ENCODE peak calls at places on chromosomes 16 and 17, in five cellular contexts. M, O, J, P and E are unnamed samples.

GRCh38 chr16:62035115-62036092 is 834 bp downstream of the CDH8 start:
- DNase-seq in M (no peak), O (peak), J (no peak), P (no peak), E (no peak)

GRCh38 chr16:27175888-27176287 is 27.4 kb upstream of the KDM8 start:
- DNase-seq in M (no peak), O (no peak), J (no peak), P (no peak), E (no peak)

GRCh38 chr17:63433746-63434591 is 12.1 kb downstream of the CYB561 start:
- DNase-seq in M (no peak), O (no peak), J (peak), P (peak), E (no peak)

GRCh38 chr17:4229627-4230026 is 34.2 kb downstream of the ANKFY1 start:
- DNase-seq in M (no peak), O (no peak), J (peak), P (peak), E (no peak)

GRCh38 chr17:38589462-38590114 is 16.2 kb downstream of the SRCIN1 start:
- DNase-seq in M (no peak), O (no peak), J (no peak), P (no peak), E (no peak)

GRCh38 chr17:78812849-78813248 is 27.8 kb downstream of the USP36 start:
- DNase-seq in M (no peak), O (no peak), J (no peak), P (no peak), E (no peak)

GRCh38 chr17:82751571-82752370 is at the start of gene TBCD:
- DNase-seq in M (peak), O (peak), J (peak), P (peak), E (peak)

GRCh38 chr17:30414486-30414885 is 35.8 kb downstream of the CPD start:
- DNase-seq in M (no peak), O (no peak), J (no peak), P (peak), E (no peak)

GRCh38 chr16:47037396-47037745 is 63.9 kb upstream of the DNAJA2 start:
- DNase-seq in M (peak), O (no peak), J (peak), P (peak), E (no peak)

GRCh38 chr17:49407981-49408501 is 6.6 kb downstream of the PHB1 start:
- DNase-seq in M (peak), O (peak), J (peak), P (peak), E (peak)

GRCh38 chr16:1770328-1771071 is 843 bp downstream of the NME3 start:
- DNase-seq in M (peak), O (no peak), J (peak), P (peak), E (peak)

GRCh38 chr17:4043862-4044261 is 79.6 kb upstream of the ATP2A3 start:
- DNase-seq in M (no peak), O (no peak), J (no peak), P (no peak), E (no peak)

GRCh38 chr17:66235377-66235994 is 6.3 kb upstream of the APOH start:
- DNase-seq in M (no peak), O (no peak), J (no peak), P (no peak), E (no peak)

GRCh38 chr17:18921912-18922451 is 30.0 kb upstream of the SLC5A10 start:
- DNase-seq in M (peak), O (no peak), J (peak), P (no peak), E (no peak)

GRCh38 chr17:58956997-58957724 is 149.5 kb downstream of the TRIM37 start:
- DNase-seq in M (no peak), O (no peak), J (peak), P (no peak), E (peak)

GRCh38 chr16:16062023-16062932 is 112.9 kb downstream of the ABCC1 start:
- DNase-seq in M (no peak), O (no peak), J (peak), P (peak), E (no peak)

GRCh38 chr16:47887496-47887895 is 268.3 kb downstream of the ABCC12 start:
- DNase-seq in M (no peak), O (no peak), J (peak), P (peak), E (no peak)

GRCh38 chr16:2501938-2502900 is 11.5 kb upstream of the ATP6V0C start:
- DNase-seq in M (no peak), O (no peak), J (no peak), P (no peak), E (no peak)

GRCh38 chr17:413706-414440 is 61.3 kb upstream of the RPH3AL start:
- DNase-seq in M (no peak), O (no peak), J (no peak), P (no peak), E (no peak)

GRCh38 chr16:634051-634670 is 1.9 kb downstream of the METTL26 start:
- DNase-seq in M (no peak), O (no peak), J (no peak), P (no peak), E (no peak)
- TF ChIP-seq CTCF in M (no peak), O (no peak), J (no peak), P (no peak), E (no peak)

GRCh38 chr17:72479113-72479512 is 358.3 kb downstream of the SOX9 start:
- DNase-seq in M (no peak), O (no peak), J (no peak), P (no peak), E (no peak)
- TF ChIP-seq CTCF in M (no peak), O (no peak), J (no peak), P (no peak), E (peak)

GRCh38 chr16:83942815-83943515 is 10.1 kb upstream of the OSGIN1 start:
- DNase-seq in M (no peak), O (no peak), J (no peak), P (no peak), E (no peak)
- TF ChIP-seq CTCF in M (no peak), O (no peak), J (no peak), P (no peak), E (no peak)

GRCh38 chr17:16351831-16352230 is 1.4 kb downstream of the CENPV start:
- DNase-seq in M (no peak), O (no peak), J (peak), P (peak), E (no peak)

GRCh38 chr17:16354585-16354984 is 1.3 kb upstream of the CENPV start:
- DNase-seq in M (no peak), O (no peak), J (no peak), P (no peak), E (no peak)

GRCh38 chr17:16352303-16352837 is 899 bp downstream of the CENPV start:
- DNase-seq in M (peak), O (peak), J (peak), P (peak), E (no peak)

GRCh38 chr17:16353702-16354174 is 469 bp upstream of the CENPV start:
- DNase-seq in M (no peak), O (no peak), J (no peak), P (no peak), E (no peak)

GRCh38 chr17:16352838-16353701 is at the start of gene CENPV:
- DNase-seq in M (peak), O (peak), J (peak), P (peak), E (peak)
- TF ChIP-seq CTCF in M (no peak), O (no peak), J (no peak), P (no peak), E (no peak)

DNA sequence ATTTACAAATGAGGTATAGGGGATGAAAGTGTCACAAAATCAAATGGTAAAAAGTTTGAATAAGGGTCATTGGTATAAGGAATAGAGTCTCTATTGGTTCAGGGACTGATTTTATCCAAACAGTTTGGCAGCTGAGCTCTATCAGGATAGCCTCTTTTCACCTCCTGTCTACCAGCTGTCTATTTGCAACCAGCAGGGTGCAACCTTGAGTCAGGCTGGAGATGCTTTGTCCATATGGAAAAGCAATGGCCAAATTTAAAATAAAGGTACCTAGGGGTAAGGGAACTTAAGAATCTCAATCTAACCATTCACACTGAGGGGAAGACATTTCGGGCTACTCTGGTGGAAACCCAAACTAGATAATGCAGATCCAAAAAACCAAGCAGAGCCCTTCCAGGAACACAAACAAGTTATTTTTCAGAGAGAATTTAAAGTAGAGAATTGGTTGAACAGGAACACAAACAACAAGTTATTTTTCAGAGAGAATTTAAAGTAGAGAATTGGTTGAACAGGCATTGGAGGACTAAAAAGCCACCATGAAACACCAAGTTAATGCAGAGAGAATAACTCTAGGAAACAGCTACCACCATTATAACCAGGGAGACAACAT is 12.6 kb upstream of the CA10 start:
- DNase-seq in M (peak), O (peak), J (peak), P (no peak), E (no peak)
- TF ChIP-seq CTCF in M (peak), O (peak), J (peak), P (peak), E (no peak)

DNA sequence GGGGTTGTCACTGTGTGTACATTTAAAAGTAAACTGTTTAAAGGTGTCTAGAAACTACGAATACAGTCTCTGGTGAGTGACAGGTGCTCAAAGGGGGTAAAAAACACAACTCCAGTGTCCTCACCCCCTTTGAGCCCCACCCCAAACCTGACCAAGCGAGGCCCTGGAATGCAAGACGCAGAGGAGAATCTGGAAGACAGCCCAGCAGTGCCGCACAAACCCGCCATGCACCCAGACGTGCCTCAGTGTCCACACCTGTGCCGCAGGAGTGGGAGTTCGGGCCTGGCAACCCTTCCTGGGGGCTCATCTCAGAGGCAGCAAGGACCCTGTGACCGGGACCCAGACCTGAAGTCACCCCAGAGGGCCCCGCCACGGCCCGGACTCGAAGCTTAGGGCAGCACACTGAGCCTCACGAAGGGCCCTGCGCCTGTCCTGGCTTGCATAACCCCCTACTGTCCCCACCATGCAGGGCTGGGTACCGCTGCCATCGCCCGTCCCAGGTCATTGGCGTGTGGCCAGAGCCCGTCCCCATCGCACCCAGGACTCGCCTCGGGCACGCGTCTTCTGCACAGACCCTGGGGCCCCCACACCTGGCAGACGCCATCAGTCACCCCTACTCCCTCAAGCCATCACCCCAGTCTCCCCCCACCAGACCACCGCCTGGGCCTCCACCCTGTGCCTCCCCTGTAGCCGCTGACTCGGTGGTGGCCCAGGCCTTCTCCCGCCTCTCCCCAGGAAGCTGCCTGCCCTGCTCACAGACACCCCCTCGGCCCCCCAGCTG is 33.0 kb upstream of the ZC3H18 start:
- DNase-seq in M (peak), O (no peak), J (no peak), P (no peak), E (no peak)
- TF ChIP-seq CTCF in M (peak), O (no peak), J (no peak), P (no peak), E (peak)

GRCh38 chr16:5756969-5757368 is 659.4 kb upstream of the EEF2KMT start:
- DNase-seq in M (no peak), O (peak), J (no peak), P (no peak), E (no peak)
- TF ChIP-seq CTCF in M (no peak), O (no peak), J (no peak), P (no peak), E (no peak)

GRCh38 chr16:55242667-55243066 is 81.3 kb upstream of the IRX6 start:
- DNase-seq in M (no peak), O (no peak), J (no peak), P (no peak), E (no peak)
- TF ChIP-seq CTCF in M (no peak), O (no peak), J (no peak), P (no peak), E (no peak)

GRCh38 chr17:10589553-10590145 is 40.2 kb upstream of the MYH2 start:
- DNase-seq in M (no peak), O (no peak), J (no peak), P (no peak), E (no peak)

GRCh38 chr17:10579270-10579669 is 29.8 kb upstream of the MYH2 start:
- DNase-seq in M (no peak), O (no peak), J (no peak), P (no peak), E (no peak)

GRCh38 chr17:10585529-10585928 is 36.1 kb upstream of the MYH2 start:
- DNase-seq in M (no peak), O (no peak), J (peak), P (no peak), E (no peak)

GRCh38 chr17:10583834-10584233 is 34.4 kb upstream of the MYH2 start:
- DNase-seq in M (no peak), O (no peak), J (no peak), P (no peak), E (no peak)
- TF ChIP-seq CTCF in M (no peak), O (no peak), J (no peak), P (no peak), E (no peak)